ENCODE peak calls at places on chromosome 3, in four cellular contexts. X is iPS DF 6.9; Q is activated B cell treated with CpG ODN at 0.5 μM for 24 hours; W is central memory CD4-positive, alpha-beta T cell. K is an unnamed sample.

GRCh38 chr3:157573780-157574378 is 70.7 kb upstream of the VEPH1 start:
- DNase-seq in X (no peak), Q (no peak), W (no peak), K (no peak)

GRCh38 chr3:130748981-130749380 is 2.4 kb upstream of the PIK3R4 start:
- DNase-seq in X (no peak), Q (no peak), W (no peak), K (no peak)

GRCh38 chr3:72977463-72977862 is 19.1 kb upstream of the PPP4R2 start:
- DNase-seq in X (no peak), Q (no peak), W (no peak), K (no peak)

GRCh38 chr3:196274585-196274984 is 12.9 kb downstream of the PCYT1A start:
- DNase-seq in X (no peak), Q (no peak), W (peak), K (no peak)

GRCh38 chr3:174330303-174330702 is 528.8 kb upstream of the NAALADL2 start:
- DNase-seq in X (no peak), Q (no peak), W (no peak), K (no peak)

GRCh38 chr3:152524198-152525140 is 255.7 kb downstream of the MBNL1 start:
- DNase-seq in X (no peak), Q (no peak), W (peak), K (no peak)

GRCh38 chr3:54999159-54999558 is 71.3 kb upstream of the LRTM1 start:
- DNase-seq in X (peak), Q (no peak), W (no peak), K (no peak)

GRCh38 chr3:139830817-139831216 is 104.2 kb upstream of the CLSTN2 start:
- DNase-seq in X (no peak), Q (no peak), W (no peak), K (no peak)

GRCh38 chr3:39962566-39962965 is 153.2 kb downstream of the MYRIP start:
- DNase-seq in X (no peak), Q (no peak), W (no peak), K (no peak)

GRCh38 chr3:155428558-155428957 is 135.1 kb upstream of the STRIT1 start:
- DNase-seq in X (no peak), Q (no peak), W (no peak), K (no peak)

GRCh38 chr3:18809640-18810305 is 338.5 kb upstream of the KCNH8 start:
- DNase-seq in X (no peak), Q (no peak), W (no peak), K (no peak)

GRCh38 chr3:60650171-60650570 is 601.1 kb downstream of the FHIT start:
- DNase-seq in X (no peak), Q (no peak), W (no peak), K (no peak)

GRCh38 chr3:29065211-29065785 is 215.6 kb upstream of the RBMS3 start:
- DNase-seq in X (peak), Q (no peak), W (no peak), K (no peak)

GRCh38 chr3:123540285-123540684 is 44.6 kb downstream of the HACD2 start:
- DNase-seq in X (no peak), Q (no peak), W (no peak), K (no peak)

GRCh38 chr3:7504886-7505775 is 644.2 kb downstream of the GRM7 start:
- DNase-seq in X (no peak), Q (no peak), W (no peak), K (no peak)

GRCh38 chr3:63950698-63951097 is 38.5 kb upstream of the SCAANT1 start:
- DNase-seq in X (no peak), Q (no peak), W (no peak), K (no peak)

GRCh38 chr3:24829632-24830229 is 335.1 kb upstream of the THRB start:
- DNase-seq in X (no peak), Q (no peak), W (no peak), K (no peak)

GRCh38 chr3:182118081-182118480 is 406.4 kb downstream of the SOX2 start:
- DNase-seq in X (no peak), Q (no peak), W (no peak), K (no peak)

GRCh38 chr3:46874430-46874829 is 3.1 kb upstream of the PTH1R start:
- DNase-seq in X (no peak), Q (no peak), W (no peak), K (no peak)

GRCh38 chr3:143167956-143168355 is 48.4 kb downstream of the CHST2 start:
- DNase-seq in X (no peak), Q (no peak), W (no peak), K (no peak)

GRCh38 chr3:34229871-34230270 is 431.4 kb downstream of the PDCD6IP start:
- DNase-seq in X (no peak), Q (no peak), W (no peak), K (no peak)

GRCh38 chr3:104102386-104102785 is 1264.3 kb upstream of the ALCAM start:
- DNase-seq in X (peak), Q (no peak), W (no peak), K (no peak)

GRCh38 chr3:178558637-178559036 is 22.4 kb downstream of the KCNMB2 start:
- DNase-seq in X (no peak), Q (no peak), W (no peak), K (no peak)

GRCh38 chr3:153429821-153430220 is 267.8 kb downstream of the RAP2B start:
- DNase-seq in X (no peak), Q (no peak), W (no peak), K (no peak)

GRCh38 chr3:51967384-51968174 is at the start of gene PCBP4:
- DNase-seq in X (no peak), Q (peak), W (peak), K (no peak)

K was measured in CD14-positive monocyte.